ENCODE peak calls at places on chromosomes 6 and 20, in five cellular contexts. C, V, M, R and K are unnamed samples. For H3K36me3 and H3K4me1, the result is how much of the 10 kb centered on the place peaks cover.

GRCh38 chr6:163355471-163355991 is 59.0 kb upstream of the QKI start:
- DNase-seq in C (peak), V (peak), M (peak), R (peak), K (peak)

GRCh38 chr20:33237989-33238388 is 2.2 kb downstream of the BPIFA1 start:
- DNase-seq in C (no peak), V (no peak), M (no peak), R (no peak), K (no peak)

GRCh38 chr6:135192256-135193174 is 11.4 kb downstream of the MYB start:
- DNase-seq in C (no peak), V (no peak), M (no peak), R (no peak), K (no peak)

GRCh38 chr6:108800510-108800909 is 47.7 kb upstream of the ARMC2 start:
- DNase-seq in C (no peak), V (peak), M (no peak), R (no peak), K (no peak)

GRCh38 chr6:6884193-6884627 is 223.6 kb upstream of the RREB1 start:
- DNase-seq in C (no peak), V (no peak), M (no peak), R (no peak), K (no peak)

GRCh38 chr6:18488526-18489270 is 101.5 kb downstream of the RNF144B start:
- DNase-seq in C (no peak), V (peak), M (no peak), R (no peak), K (no peak)

GRCh38 chr6:136959471-136959891 is 37.4 kb downstream of the SLC35D3 start:
- DNase-seq in C (peak), V (no peak), M (no peak), R (no peak), K (no peak)

GRCh38 chr20:46557231-46557956 is 6.9 kb upstream of the OCSTAMP start:
- DNase-seq in C (no peak), V (peak), M (no peak), R (no peak), K (no peak)

GRCh38 chr6:170437719-170438401 is 115.2 kb downstream of the PSMB1 start:
- DNase-seq in C (no peak), V (peak), M (no peak), R (no peak), K (no peak)

DNA sequence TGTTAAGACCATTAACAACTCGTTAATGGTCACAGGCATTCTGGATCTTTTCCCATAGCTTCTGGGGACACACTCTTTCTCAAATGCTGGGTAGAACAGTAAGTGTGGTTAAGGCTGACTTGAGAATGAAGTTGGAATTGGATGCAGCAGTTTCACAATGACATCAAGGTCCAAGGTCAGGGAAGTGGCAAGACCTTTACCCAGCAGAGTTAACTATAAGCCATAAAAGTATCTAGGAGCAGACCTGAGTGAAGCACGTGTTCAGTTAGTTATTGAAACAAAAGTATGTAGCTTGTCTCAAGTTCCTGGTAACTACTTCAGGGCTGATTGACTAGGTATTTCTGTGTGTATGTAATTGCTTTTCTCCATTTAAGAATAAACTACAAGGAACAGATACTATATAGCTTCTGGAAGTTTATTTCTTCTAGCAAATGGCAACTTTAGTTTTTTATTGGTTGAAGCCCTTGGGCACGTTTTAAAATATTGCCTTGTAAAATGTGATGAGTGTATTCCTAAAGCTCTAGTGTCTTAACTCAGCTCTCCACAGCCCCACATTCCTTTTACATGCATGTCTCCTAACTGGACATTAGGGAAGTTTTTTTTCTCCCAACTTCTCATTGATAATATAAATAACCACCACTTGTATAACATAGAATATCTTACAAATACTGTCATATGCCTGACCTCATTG is 479.0 kb upstream of the CITED2 start:
- DNase-seq in C (peak), V (peak), M (no peak), R (no peak), K (no peak)
- H3K36me3 ChIP-seq in C (under half), V (under half), M (under half), R (under half), K (under half)

DNA sequence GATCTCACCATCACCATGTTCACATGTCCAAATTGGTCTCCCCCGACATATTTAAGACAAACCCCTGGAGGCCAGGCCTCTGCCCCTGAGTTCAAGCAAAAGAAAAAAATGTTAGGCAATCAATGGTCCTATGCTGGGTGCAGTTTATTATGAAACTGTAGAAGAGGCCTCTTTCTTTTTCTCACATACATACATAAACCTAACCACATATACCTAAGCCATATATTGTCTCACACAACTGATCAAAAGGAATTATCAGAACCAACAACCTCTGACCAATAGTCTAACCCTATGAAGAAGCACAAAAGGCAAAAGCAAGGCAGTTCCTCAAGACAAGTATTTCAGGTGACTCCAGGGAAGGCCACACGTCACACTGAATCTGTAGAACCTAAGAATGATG is 49.9 kb downstream of the ILRUN start:
- DNase-seq in C (no peak), V (no peak), M (no peak), R (no peak), K (no peak)
- H3K4me1 ChIP-seq in C (under half), V (under half), M (under half), R (under half), K (under half)

GRCh38 chr6:127291495-127291894 is 24.8 kb downstream of the RNF146 start:
- DNase-seq in C (no peak), V (no peak), M (no peak), R (no peak), K (no peak)

GRCh38 chr6:127288705-127289104 is 22.0 kb downstream of the RNF146 start:
- DNase-seq in C (no peak), V (peak), M (no peak), R (no peak), K (no peak)

GRCh38 chr6:127289934-127290333 is 23.3 kb downstream of the RNF146 start:
- DNase-seq in C (no peak), V (no peak), M (no peak), R (no peak), K (no peak)

GRCh38 chr6:127290391-127290963 is 23.8 kb downstream of the RNF146 start:
- DNase-seq in C (no peak), V (no peak), M (no peak), R (no peak), K (no peak)
- H3K36me3 ChIP-seq in C (under half), V (under half), M (under half), R (under half), K (under half)

GRCh38 chr6:91435630-91436029 is 848.8 kb upstream of the MAP3K7 start:
- DNase-seq in C (no peak), V (no peak), M (no peak), R (no peak), K (no peak)
- H3K4me1 ChIP-seq in C (under half), V (under half), M (under half), R (under half), K (under half)

GRCh38 chr6:44228836-44229235 is 5.4 kb downstream of the SLC29A1 start:
- DNase-seq in C (no peak), V (no peak), M (no peak), R (no peak), K (no peak)

GRCh38 chr6:44227138-44227770 is 3.9 kb downstream of the SLC29A1 start:
- DNase-seq in C (no peak), V (no peak), M (no peak), R (peak), K (peak)

GRCh38 chr6:44229376-44230033 is 6.1 kb downstream of the SLC29A1 start:
- DNase-seq in C (no peak), V (no peak), M (no peak), R (peak), K (no peak)

GRCh38 chr6:44228433-44228832 is 5.0 kb downstream of the SLC29A1 start:
- DNase-seq in C (no peak), V (no peak), M (no peak), R (no peak), K (no peak)

GRCh38 chr6:44228031-44228430 is 4.6 kb downstream of the SLC29A1 start:
- DNase-seq in C (no peak), V (no peak), M (no peak), R (no peak), K (peak)
- H3K36me3 ChIP-seq in C (under half), V (under half), M (under half), R (under half), K (under half)

GRCh38 chr6:113631616-113632015 is 225.5 kb upstream of the MARCKS start:
- DNase-seq in C (no peak), V (no peak), M (no peak), R (no peak), K (no peak)
- H3K4me1 ChIP-seq in C (under half), V (under half), M (half or more), R (under half), K (under half)

GRCh38 chr6:75632247-75632646 is 30.6 kb downstream of the SENP6 start:
- DNase-seq in C (no peak), V (peak), M (no peak), R (no peak), K (no peak)
- H3K36me3 ChIP-seq in C (under half), V (under half), M (under half), R (under half), K (half or more)